ENCODE peak calls at places on chromosomes 11 and 22, in ten cellular contexts. One of them, this sample, is unnamed.

GRCh38 chr11:75107187-75107586 is 10.5 kb upstream of the OR2AT4 start:
- DNase-seq in iPS DF 19.7: no peak
- DNase-seq in HT1080: peak; percentile 49
- DNase-seq in GM10248: no peak
- DNase-seq in stimulated activated CD4-positive, alpha-beta T cell treated with anti-CD3 and anti-CD28 coated beads, Interleukin-12 subunit alpha, Interleukin-12 subunit beta, amount 100 ng/mL, for 4 hours: no peak
- DNase-seq in CD8-positive, alpha-beta T cell: no peak
- DNase-seq in caudate nucleus: no peak
- DNase-seq in T-cell: no peak
- DNase-seq in GM12865: no peak
- DNase-seq in thyroid gland: no peak
- DNase-seq in this sample: no peak

GRCh38 chr11:32173435-32173834 is 82.6 kb downstream of the RCN1 start:
- DNase-seq in iPS DF 19.7: no peak
- DNase-seq in HT1080: peak; percentile 56
- DNase-seq in GM10248: peak; percentile 48
- DNase-seq in stimulated activated CD4-positive, alpha-beta T cell treated with anti-CD3 and anti-CD28 coated beads, Interleukin-12 subunit alpha, Interleukin-12 subunit beta, amount 100 ng/mL, for 4 hours: peak; percentile 4
- DNase-seq in CD8-positive, alpha-beta T cell: no peak
- DNase-seq in caudate nucleus: peak; percentile 23
- DNase-seq in T-cell: peak; percentile 5
- DNase-seq in GM12865: peak; percentile 71
- DNase-seq in thyroid gland: peak; percentile 22
- DNase-seq in this sample: peak; percentile 27

GRCh38 chr22:41836551-41836950 is 3.6 kb downstream of the SREBF2 start:
- DNase-seq in iPS DF 19.7: no peak
- DNase-seq in HT1080: no peak
- DNase-seq in GM10248: no peak
- DNase-seq in stimulated activated CD4-positive, alpha-beta T cell treated with anti-CD3 and anti-CD28 coated beads, Interleukin-12 subunit alpha, Interleukin-12 subunit beta, amount 100 ng/mL, for 4 hours: no peak
- DNase-seq in CD8-positive, alpha-beta T cell: no peak
- DNase-seq in caudate nucleus: no peak
- DNase-seq in T-cell: no peak
- DNase-seq in GM12865: no peak
- DNase-seq in thyroid gland: no peak
- DNase-seq in this sample: no peak

GRCh38 chr11:77506857-77507256 is 33.0 kb upstream of the PAK1 start:
- DNase-seq in iPS DF 19.7: no peak
- DNase-seq in HT1080: no peak
- DNase-seq in GM10248: no peak
- DNase-seq in stimulated activated CD4-positive, alpha-beta T cell treated with anti-CD3 and anti-CD28 coated beads, Interleukin-12 subunit alpha, Interleukin-12 subunit beta, amount 100 ng/mL, for 4 hours: no peak
- DNase-seq in CD8-positive, alpha-beta T cell: peak; percentile 9
- DNase-seq in caudate nucleus: no peak
- DNase-seq in T-cell: no peak
- DNase-seq in GM12865: no peak
- DNase-seq in thyroid gland: no peak
- DNase-seq in this sample: no peak

GRCh38 chr22:49968313-49968830 is 7.8 kb downstream of the PIM3 start:
- DNase-seq in iPS DF 19.7: no peak
- DNase-seq in HT1080: no peak
- DNase-seq in GM10248: no peak
- DNase-seq in stimulated activated CD4-positive, alpha-beta T cell treated with anti-CD3 and anti-CD28 coated beads, Interleukin-12 subunit alpha, Interleukin-12 subunit beta, amount 100 ng/mL, for 4 hours: no peak
- DNase-seq in CD8-positive, alpha-beta T cell: no peak
- DNase-seq in caudate nucleus: no peak
- DNase-seq in T-cell: no peak
- DNase-seq in GM12865: no peak
- DNase-seq in thyroid gland: no peak
- DNase-seq in this sample: peak; percentile 1

GRCh38 chr11:112173152-112173551 is 2.2 kb upstream of the BCO2 start:
- DNase-seq in iPS DF 19.7: no peak
- DNase-seq in HT1080: no peak
- DNase-seq in GM10248: no peak
- DNase-seq in stimulated activated CD4-positive, alpha-beta T cell treated with anti-CD3 and anti-CD28 coated beads, Interleukin-12 subunit alpha, Interleukin-12 subunit beta, amount 100 ng/mL, for 4 hours: no peak
- DNase-seq in CD8-positive, alpha-beta T cell: no peak
- DNase-seq in caudate nucleus: no peak
- DNase-seq in T-cell: no peak
- DNase-seq in GM12865: no peak
- DNase-seq in thyroid gland: peak; percentile 85
- DNase-seq in this sample: no peak

GRCh38 chr11:125155100-125155444 is 9.5 kb upstream of the PKNOX2 start:
- DNase-seq in iPS DF 19.7: no peak
- DNase-seq in HT1080: no peak
- DNase-seq in GM10248: no peak
- DNase-seq in stimulated activated CD4-positive, alpha-beta T cell treated with anti-CD3 and anti-CD28 coated beads, Interleukin-12 subunit alpha, Interleukin-12 subunit beta, amount 100 ng/mL, for 4 hours: no peak
- DNase-seq in CD8-positive, alpha-beta T cell: no peak
- DNase-seq in caudate nucleus: no peak
- DNase-seq in T-cell: no peak
- DNase-seq in GM12865: no peak
- DNase-seq in thyroid gland: no peak
- DNase-seq in this sample: no peak

GRCh38 chr11:10908215-10908990 is 50.5 kb upstream of the ZBED5 start:
- DNase-seq in iPS DF 19.7: peak; percentile 92
- DNase-seq in HT1080: peak; percentile 91
- DNase-seq in GM10248: no peak
- DNase-seq in stimulated activated CD4-positive, alpha-beta T cell treated with anti-CD3 and anti-CD28 coated beads, Interleukin-12 subunit alpha, Interleukin-12 subunit beta, amount 100 ng/mL, for 4 hours: no peak
- DNase-seq in CD8-positive, alpha-beta T cell: no peak
- DNase-seq in caudate nucleus: no peak
- DNase-seq in T-cell: no peak
- DNase-seq in GM12865: no peak
- DNase-seq in thyroid gland: peak; percentile 83
- DNase-seq in this sample: no peak

GRCh38 chr11:12455938-12456337 is 78.6 kb downstream of the PARVA start:
- DNase-seq in iPS DF 19.7: no peak
- DNase-seq in HT1080: no peak
- DNase-seq in GM10248: no peak
- DNase-seq in stimulated activated CD4-positive, alpha-beta T cell treated with anti-CD3 and anti-CD28 coated beads, Interleukin-12 subunit alpha, Interleukin-12 subunit beta, amount 100 ng/mL, for 4 hours: no peak
- DNase-seq in CD8-positive, alpha-beta T cell: no peak
- DNase-seq in caudate nucleus: no peak
- DNase-seq in T-cell: no peak
- DNase-seq in GM12865: no peak
- DNase-seq in thyroid gland: no peak
- DNase-seq in this sample: no peak

GRCh38 chr11:1012740-1013627 is 23.5 kb downstream of the MUC6 start:
- DNase-seq in iPS DF 19.7: no peak
- DNase-seq in HT1080: no peak
- DNase-seq in GM10248: no peak
- DNase-seq in stimulated activated CD4-positive, alpha-beta T cell treated with anti-CD3 and anti-CD28 coated beads, Interleukin-12 subunit alpha, Interleukin-12 subunit beta, amount 100 ng/mL, for 4 hours: no peak
- DNase-seq in CD8-positive, alpha-beta T cell: no peak
- DNase-seq in caudate nucleus: no peak
- DNase-seq in T-cell: no peak
- DNase-seq in GM12865: no peak
- DNase-seq in thyroid gland: no peak
- DNase-seq in this sample: no peak

GRCh38 chr22:37095113-37095512 is 14.4 kb downstream of the TMPRSS6 start:
- DNase-seq in iPS DF 19.7: no peak
- DNase-seq in HT1080: no peak
- DNase-seq in GM10248: no peak
- DNase-seq in stimulated activated CD4-positive, alpha-beta T cell treated with anti-CD3 and anti-CD28 coated beads, Interleukin-12 subunit alpha, Interleukin-12 subunit beta, amount 100 ng/mL, for 4 hours: peak; percentile 56
- DNase-seq in CD8-positive, alpha-beta T cell: no peak
- DNase-seq in caudate nucleus: no peak
- DNase-seq in T-cell: no peak
- DNase-seq in GM12865: no peak
- DNase-seq in thyroid gland: no peak
- DNase-seq in this sample: no peak

GRCh38 chr11:85407648-85408047 is 219.5 kb downstream of the DLG2 start:
- DNase-seq in iPS DF 19.7: no peak
- DNase-seq in HT1080: no peak
- DNase-seq in GM10248: no peak
- DNase-seq in stimulated activated CD4-positive, alpha-beta T cell treated with anti-CD3 and anti-CD28 coated beads, Interleukin-12 subunit alpha, Interleukin-12 subunit beta, amount 100 ng/mL, for 4 hours: no peak
- DNase-seq in CD8-positive, alpha-beta T cell: no peak
- DNase-seq in caudate nucleus: no peak
- DNase-seq in T-cell: no peak
- DNase-seq in GM12865: no peak
- DNase-seq in thyroid gland: no peak
- DNase-seq in this sample: no peak

GRCh38 chr22:50608996-50609395 is 8.4 kb downstream of the MAPK8IP2 start:
- DNase-seq in iPS DF 19.7: no peak
- DNase-seq in HT1080: no peak
- DNase-seq in GM10248: no peak
- DNase-seq in stimulated activated CD4-positive, alpha-beta T cell treated with anti-CD3 and anti-CD28 coated beads, Interleukin-12 subunit alpha, Interleukin-12 subunit beta, amount 100 ng/mL, for 4 hours: no peak
- DNase-seq in CD8-positive, alpha-beta T cell: no peak
- DNase-seq in caudate nucleus: no peak
- DNase-seq in T-cell: no peak
- DNase-seq in GM12865: no peak
- DNase-seq in thyroid gland: no peak
- DNase-seq in this sample: no peak

GRCh38 chr11:115147243-115147807 is 356.9 kb downstream of the CADM1 start:
- DNase-seq in iPS DF 19.7: no peak
- DNase-seq in HT1080: no peak
- DNase-seq in GM10248: no peak
- DNase-seq in stimulated activated CD4-positive, alpha-beta T cell treated with anti-CD3 and anti-CD28 coated beads, Interleukin-12 subunit alpha, Interleukin-12 subunit beta, amount 100 ng/mL, for 4 hours: no peak
- DNase-seq in CD8-positive, alpha-beta T cell: no peak
- DNase-seq in caudate nucleus: peak; percentile 20
- DNase-seq in T-cell: no peak
- DNase-seq in GM12865: no peak
- DNase-seq in thyroid gland: no peak
- DNase-seq in this sample: no peak

GRCh38 chr11:1831338-1832180 is 3.2 kb upstream of the SYT8 start:
- DNase-seq in iPS DF 19.7: no peak
- DNase-seq in HT1080: no peak
- DNase-seq in GM10248: no peak
- DNase-seq in stimulated activated CD4-positive, alpha-beta T cell treated with anti-CD3 and anti-CD28 coated beads, Interleukin-12 subunit alpha, Interleukin-12 subunit beta, amount 100 ng/mL, for 4 hours: no peak
- DNase-seq in CD8-positive, alpha-beta T cell: peak; percentile 3
- DNase-seq in caudate nucleus: no peak
- DNase-seq in T-cell: no peak
- DNase-seq in GM12865: no peak
- DNase-seq in thyroid gland: no peak
- DNase-seq in this sample: no peak

GRCh38 chr22:44314425-44315067 is 1.8 kb upstream of the SHISAL1 start:
- DNase-seq in iPS DF 19.7: no peak
- DNase-seq in HT1080: no peak
- DNase-seq in GM10248: no peak
- DNase-seq in stimulated activated CD4-positive, alpha-beta T cell treated with anti-CD3 and anti-CD28 coated beads, Interleukin-12 subunit alpha, Interleukin-12 subunit beta, amount 100 ng/mL, for 4 hours: no peak
- DNase-seq in CD8-positive, alpha-beta T cell: no peak
- DNase-seq in caudate nucleus: no peak
- DNase-seq in T-cell: no peak
- DNase-seq in GM12865: no peak
- DNase-seq in thyroid gland: no peak
- DNase-seq in this sample: no peak

GRCh38 chr22:42833104-42833503 is 24.0 kb downstream of the ARFGAP3 start:
- DNase-seq in iPS DF 19.7: no peak
- DNase-seq in HT1080: no peak
- DNase-seq in GM10248: no peak
- DNase-seq in stimulated activated CD4-positive, alpha-beta T cell treated with anti-CD3 and anti-CD28 coated beads, Interleukin-12 subunit alpha, Interleukin-12 subunit beta, amount 100 ng/mL, for 4 hours: no peak
- DNase-seq in CD8-positive, alpha-beta T cell: no peak
- DNase-seq in caudate nucleus: no peak
- DNase-seq in T-cell: no peak
- DNase-seq in GM12865: peak; percentile 67
- DNase-seq in thyroid gland: no peak
- DNase-seq in this sample: no peak

GRCh38 chr11:16596231-16596630 is 142.2 kb upstream of the C11orf58 start:
- DNase-seq in iPS DF 19.7: no peak
- DNase-seq in HT1080: no peak
- DNase-seq in GM10248: no peak
- DNase-seq in stimulated activated CD4-positive, alpha-beta T cell treated with anti-CD3 and anti-CD28 coated beads, Interleukin-12 subunit alpha, Interleukin-12 subunit beta, amount 100 ng/mL, for 4 hours: no peak
- DNase-seq in CD8-positive, alpha-beta T cell: no peak
- DNase-seq in caudate nucleus: no peak
- DNase-seq in T-cell: no peak
- DNase-seq in GM12865: no peak
- DNase-seq in thyroid gland: no peak
- DNase-seq in this sample: no peak

GRCh38 chr22:41387341-41387740 is 5.6 kb downstream of the TEF start:
- DNase-seq in iPS DF 19.7: no peak
- DNase-seq in HT1080: no peak
- DNase-seq in GM10248: no peak
- DNase-seq in stimulated activated CD4-positive, alpha-beta T cell treated with anti-CD3 and anti-CD28 coated beads, Interleukin-12 subunit alpha, Interleukin-12 subunit beta, amount 100 ng/mL, for 4 hours: no peak
- DNase-seq in CD8-positive, alpha-beta T cell: no peak
- DNase-seq in caudate nucleus: no peak
- DNase-seq in T-cell: no peak
- DNase-seq in GM12865: no peak
- DNase-seq in thyroid gland: no peak
- DNase-seq in this sample: no peak

GRCh38 chr11:69342588-69343330 is 48.8 kb downstream of the MYEOV start:
- DNase-seq in iPS DF 19.7: no peak
- DNase-seq in HT1080: no peak
- DNase-seq in GM10248: peak; percentile 10
- DNase-seq in stimulated activated CD4-positive, alpha-beta T cell treated with anti-CD3 and anti-CD28 coated beads, Interleukin-12 subunit alpha, Interleukin-12 subunit beta, amount 100 ng/mL, for 4 hours: no peak
- DNase-seq in CD8-positive, alpha-beta T cell: no peak
- DNase-seq in caudate nucleus: no peak
- DNase-seq in T-cell: no peak
- DNase-seq in GM12865: no peak
- DNase-seq in thyroid gland: no peak
- DNase-seq in this sample: no peak

GRCh38 chr11:22192642-22193347 is at the start of gene ANO5:
- DNase-seq in iPS DF 19.7: no peak
- DNase-seq in HT1080: no peak
- DNase-seq in GM10248: peak; percentile 70
- DNase-seq in stimulated activated CD4-positive, alpha-beta T cell treated with anti-CD3 and anti-CD28 coated beads, Interleukin-12 subunit alpha, Interleukin-12 subunit beta, amount 100 ng/mL, for 4 hours: no peak
- DNase-seq in CD8-positive, alpha-beta T cell: no peak
- DNase-seq in caudate nucleus: peak; percentile 59
- DNase-seq in T-cell: no peak
- DNase-seq in GM12865: peak; percentile 29
- DNase-seq in thyroid gland: peak; percentile 81
- DNase-seq in this sample: peak; percentile 56

GRCh38 chr11:130144721-130145327 is 14.8 kb upstream of the ST14 start:
- DNase-seq in iPS DF 19.7: no peak
- DNase-seq in HT1080: no peak
- DNase-seq in GM10248: no peak
- DNase-seq in stimulated activated CD4-positive, alpha-beta T cell treated with anti-CD3 and anti-CD28 coated beads, Interleukin-12 subunit alpha, Interleukin-12 subunit beta, amount 100 ng/mL, for 4 hours: no peak
- DNase-seq in CD8-positive, alpha-beta T cell: no peak
- DNase-seq in caudate nucleus: no peak
- DNase-seq in T-cell: no peak
- DNase-seq in GM12865: no peak
- DNase-seq in thyroid gland: no peak
- DNase-seq in this sample: no peak

GRCh38 chr22:23244690-23245044 is 64.4 kb downstream of the BCR start:
- DNase-seq in iPS DF 19.7: no peak
- DNase-seq in HT1080: no peak
- DNase-seq in GM10248: no peak
- DNase-seq in stimulated activated CD4-positive, alpha-beta T cell treated with anti-CD3 and anti-CD28 coated beads, Interleukin-12 subunit alpha, Interleukin-12 subunit beta, amount 100 ng/mL, for 4 hours: no peak
- DNase-seq in CD8-positive, alpha-beta T cell: no peak
- DNase-seq in caudate nucleus: no peak
- DNase-seq in T-cell: no peak
- DNase-seq in GM12865: no peak
- DNase-seq in thyroid gland: no peak
- DNase-seq in this sample: no peak

GRCh38 chr22:35797411-35797810 is 79.7 kb downstream of the APOL5 start:
- DNase-seq in iPS DF 19.7: no peak
- DNase-seq in HT1080: no peak
- DNase-seq in GM10248: no peak
- DNase-seq in stimulated activated CD4-positive, alpha-beta T cell treated with anti-CD3 and anti-CD28 coated beads, Interleukin-12 subunit alpha, Interleukin-12 subunit beta, amount 100 ng/mL, for 4 hours: no peak
- DNase-seq in CD8-positive, alpha-beta T cell: no peak
- DNase-seq in caudate nucleus: no peak
- DNase-seq in T-cell: no peak
- DNase-seq in GM12865: no peak
- DNase-seq in thyroid gland: no peak
- DNase-seq in this sample: no peak

GRCh38 chr11:134572741-134573675 is 161.0 kb upstream of the B3GAT1 start:
- DNase-seq in iPS DF 19.7: no peak
- DNase-seq in HT1080: no peak
- DNase-seq in GM10248: no peak
- DNase-seq in stimulated activated CD4-positive, alpha-beta T cell treated with anti-CD3 and anti-CD28 coated beads, Interleukin-12 subunit alpha, Interleukin-12 subunit beta, amount 100 ng/mL, for 4 hours: no peak
- DNase-seq in CD8-positive, alpha-beta T cell: no peak
- DNase-seq in caudate nucleus: no peak
- DNase-seq in T-cell: no peak
- DNase-seq in GM12865: no peak
- DNase-seq in thyroid gland: no peak
- DNase-seq in this sample: no peak

GRCh38 chr11:1348146-1348545 is 38.7 kb upstream of the TOLLIP start:
- DNase-seq in iPS DF 19.7: no peak
- DNase-seq in HT1080: no peak
- DNase-seq in GM10248: no peak
- DNase-seq in stimulated activated CD4-positive, alpha-beta T cell treated with anti-CD3 and anti-CD28 coated beads, Interleukin-12 subunit alpha, Interleukin-12 subunit beta, amount 100 ng/mL, for 4 hours: no peak
- DNase-seq in CD8-positive, alpha-beta T cell: no peak
- DNase-seq in caudate nucleus: no peak
- DNase-seq in T-cell: no peak
- DNase-seq in GM12865: no peak
- DNase-seq in thyroid gland: no peak
- DNase-seq in this sample: no peak

GRCh38 chr11:117259417-117259816 is 26.9 kb downstream of the RNF214 start:
- DNase-seq in iPS DF 19.7: no peak
- DNase-seq in HT1080: peak; percentile 58
- DNase-seq in GM10248: no peak
- DNase-seq in stimulated activated CD4-positive, alpha-beta T cell treated with anti-CD3 and anti-CD28 coated beads, Interleukin-12 subunit alpha, Interleukin-12 subunit beta, amount 100 ng/mL, for 4 hours: no peak
- DNase-seq in CD8-positive, alpha-beta T cell: no peak
- DNase-seq in caudate nucleus: no peak
- DNase-seq in T-cell: no peak
- DNase-seq in GM12865: no peak
- DNase-seq in thyroid gland: no peak
- DNase-seq in this sample: no peak

GRCh38 chr22:46072981-46073682 is 77.2 kb upstream of the PPARA start:
- DNase-seq in iPS DF 19.7: no peak
- DNase-seq in HT1080: peak; percentile 27
- DNase-seq in GM10248: no peak
- DNase-seq in stimulated activated CD4-positive, alpha-beta T cell treated with anti-CD3 and anti-CD28 coated beads, Interleukin-12 subunit alpha, Interleukin-12 subunit beta, amount 100 ng/mL, for 4 hours: no peak
- DNase-seq in CD8-positive, alpha-beta T cell: no peak
- DNase-seq in caudate nucleus: no peak
- DNase-seq in T-cell: no peak
- DNase-seq in GM12865: no peak
- DNase-seq in thyroid gland: no peak
- DNase-seq in this sample: no peak

This sample was measured in MM.1S.